ENCODE peak calls at places on chromosomes 6 and 20, in five cellular contexts. U, F, H, V and T are unnamed samples.

GRCh38 chr20:24694157-24694726 is 224.8 kb downstream of the SYNDIG1 start:
- DNase-seq in F (no peak), H (peak), U (no peak), V (no peak), T (no peak)

GRCh38 chr6:168305091-168305749 is 14.4 kb downstream of the DACT2 start:
- DNase-seq in U (no peak), V (no peak), H (peak), F (no peak), T (no peak)

GRCh38 chr6:27837636-27838512 is 74.3 kb downstream of the OR2B2 start:
- DNase-seq in F (peak), V (peak), U (peak), H (peak), T (peak)

GRCh38 chr6:17999430-17999829 is 12.0 kb upstream of the KIF13A start:
- DNase-seq in V (no peak), F (no peak), H (no peak), U (no peak), T (no peak)

GRCh38 chr20:5845686-5846651 is 95.8 kb downstream of the SHLD1 start:
- DNase-seq in V (no peak), F (peak), H (no peak), U (peak), T (no peak)

GRCh38 chr6:90284745-90285481 is 11.7 kb downstream of the BACH2 start:
- DNase-seq in H (no peak), V (no peak), F (peak), U (peak), T (no peak)

GRCh38 chr6:160837146-160837545 is 135.1 kb downstream of the PLG start:
- DNase-seq in F (no peak), H (no peak), V (no peak), U (no peak), T (no peak)

GRCh38 chr20:9838378-9839295 is at the start of gene PAK5:
- DNase-seq in F (peak), H (peak), U (peak), V (peak), T (no peak)

GRCh38 chr20:45872626-45873025 is 8.4 kb upstream of the ZSWIM1 start:
- DNase-seq in U (peak), F (no peak), H (no peak), V (no peak), T (no peak)

GRCh38 chr20:24469116-24470030 is at the start of gene SYNDIG1:
- DNase-seq in V (peak), F (no peak), U (no peak), H (peak), T (no peak)

DNA sequence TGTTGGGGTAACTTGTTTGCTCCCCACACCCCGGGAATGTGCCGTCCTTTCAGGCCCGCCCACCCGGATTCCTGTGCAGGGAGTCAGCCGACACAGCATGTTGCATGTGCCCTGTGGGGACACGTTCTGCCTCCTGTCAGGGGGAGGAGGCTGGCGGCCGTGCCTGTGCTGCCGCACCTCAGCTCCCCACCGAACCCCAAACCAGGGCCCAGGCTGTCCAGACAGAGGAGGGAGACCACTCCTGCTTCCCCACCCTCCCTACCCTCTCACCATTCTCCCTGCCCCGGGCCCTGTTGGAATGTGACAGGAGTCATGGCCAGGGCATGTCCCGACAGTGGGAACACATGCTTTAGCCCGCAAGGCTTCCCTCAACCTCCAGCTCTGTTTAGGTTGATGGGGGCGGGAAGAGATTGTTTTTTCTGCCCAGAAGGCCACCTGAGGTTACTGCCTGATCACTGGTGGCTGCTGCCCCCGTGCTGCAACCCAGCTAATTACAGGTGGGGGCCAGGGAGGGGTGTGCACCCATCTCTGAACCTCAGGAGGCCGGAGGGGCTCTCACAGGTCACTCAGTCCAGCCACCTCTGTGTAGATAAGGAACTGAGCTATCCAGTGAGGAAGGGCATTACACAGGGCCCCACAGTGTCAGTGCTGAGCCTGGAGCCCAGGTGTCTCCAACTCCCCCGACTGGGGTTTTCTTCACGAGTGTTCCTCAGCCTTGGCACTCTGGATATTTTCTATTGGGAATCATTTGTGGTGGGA is 13.6 kb downstream of the LRRC73 start:
- DNase-seq in V (peak), U (peak), H (no peak), F (peak), T (no peak)
- TF ChIP-seq CTCF in V (peak), U (peak), H (no peak), F (peak), T (peak)

GRCh38 chr6:12158686-12159415 is 131.3 kb upstream of the EDN1 start:
- DNase-seq in U (no peak), F (no peak), V (no peak), H (no peak), T (no peak)
- TF ChIP-seq CTCF in U (no peak), F (no peak), V (no peak), H (no peak), T (no peak)

GRCh38 chr6:33843086-33843695 is 39.4 kb upstream of the MLN start:
- DNase-seq in V (no peak), U (no peak), H (peak), F (peak), T (no peak)
- TF ChIP-seq CTCF in V (no peak), U (no peak), H (no peak), F (no peak), T (no peak)

GRCh38 chr20:37398750-37399621 is 53.0 kb downstream of the SRC start:
- DNase-seq in U (no peak), H (no peak), F (no peak), V (no peak), T (no peak)

GRCh38 chr20:37397954-37398749 is 52.2 kb downstream of the SRC start:
- DNase-seq in U (no peak), H (no peak), V (no peak), F (no peak), T (no peak)

GRCh38 chr20:37395921-37396519 is 50.1 kb downstream of the SRC start:
- DNase-seq in U (no peak), V (peak), F (no peak), H (no peak), T (no peak)

GRCh38 chr20:37396520-37397075 is 50.7 kb downstream of the SRC start:
- DNase-seq in V (peak), H (peak), F (no peak), U (no peak), T (no peak)

DNA sequence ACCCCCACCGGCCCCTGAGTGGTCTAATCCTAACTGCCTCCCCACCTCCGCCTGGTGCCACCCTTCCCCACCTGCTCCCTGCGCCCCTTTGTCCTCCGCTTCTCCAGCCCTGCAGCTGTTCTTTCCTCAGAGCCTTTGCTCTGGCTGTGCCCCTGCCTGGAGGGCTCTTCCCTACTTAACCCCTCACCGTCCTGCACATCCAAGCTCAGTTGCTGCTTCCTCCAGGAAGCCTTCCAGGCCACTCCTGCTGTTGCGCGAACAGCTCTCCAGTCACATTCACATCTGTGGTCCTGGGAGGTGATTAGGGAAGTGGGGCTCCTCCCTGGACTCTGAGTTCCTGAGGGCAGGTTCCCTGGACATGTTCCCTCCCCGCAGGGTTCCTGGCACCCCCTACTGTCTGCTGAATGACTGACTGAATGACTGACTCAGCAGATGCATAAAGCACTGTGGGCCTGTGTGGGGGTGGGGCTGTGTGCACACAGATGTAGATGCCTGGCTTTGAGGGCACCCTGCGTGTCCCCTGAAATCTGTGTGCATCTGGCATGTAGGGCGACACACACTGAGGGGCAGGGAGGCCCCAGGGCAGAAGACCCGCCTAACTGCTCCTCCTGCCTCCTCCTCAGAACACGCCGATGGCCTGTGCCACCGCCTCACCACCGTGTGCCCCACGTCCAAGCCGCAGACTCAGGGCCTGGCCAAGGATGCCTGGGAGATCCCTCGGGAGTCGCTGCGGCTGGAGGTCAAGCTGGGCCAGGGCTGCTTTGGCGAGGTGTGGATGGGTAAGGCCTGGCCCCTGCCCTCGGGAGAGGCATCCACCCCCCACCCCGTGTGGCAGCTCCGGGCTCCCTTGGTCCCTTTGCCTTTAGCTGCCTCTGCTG is 51.4 kb downstream of the SRC start:
- DNase-seq in U (no peak), H (no peak), F (no peak), V (no peak), T (no peak)
- TF ChIP-seq CTCF in U (no peak), H (no peak), F (no peak), V (no peak), T (no peak)

GRCh38 chr6:38432479-38432878 is 207.2 kb downstream of the BTBD9 start:
- DNase-seq in F (peak), U (peak), V (no peak), H (no peak), T (no peak)
- TF ChIP-seq CTCF in F (no peak), U (no peak), V (no peak), H (no peak), T (no peak)

GRCh38 chr6:69816569-69816968 is 19.8 kb upstream of the LMBRD1 start:
- DNase-seq in U (no peak), V (peak), F (no peak), H (no peak), T (no peak)
- TF ChIP-seq CTCF in U (no peak), V (no peak), F (no peak), H (no peak), T (no peak)

GRCh38 chr6:44075137-44076015 is 51.9 kb downstream of the MRPL14 start:
- DNase-seq in H (no peak), V (no peak), F (no peak), U (no peak), T (no peak)

GRCh38 chr6:44072959-44073611 is 54.2 kb downstream of the MRPL14 start:
- DNase-seq in F (peak), H (peak), V (peak), U (peak), T (peak)

GRCh38 chr6:44076016-44076365 is 51.3 kb downstream of the MRPL14 start:
- DNase-seq in V (no peak), U (no peak), H (no peak), F (no peak), T (no peak)

GRCh38 chr6:44073612-44074382 is 53.5 kb downstream of the MRPL14 start:
- DNase-seq in U (no peak), H (peak), V (no peak), F (peak), T (no peak)

DNA sequence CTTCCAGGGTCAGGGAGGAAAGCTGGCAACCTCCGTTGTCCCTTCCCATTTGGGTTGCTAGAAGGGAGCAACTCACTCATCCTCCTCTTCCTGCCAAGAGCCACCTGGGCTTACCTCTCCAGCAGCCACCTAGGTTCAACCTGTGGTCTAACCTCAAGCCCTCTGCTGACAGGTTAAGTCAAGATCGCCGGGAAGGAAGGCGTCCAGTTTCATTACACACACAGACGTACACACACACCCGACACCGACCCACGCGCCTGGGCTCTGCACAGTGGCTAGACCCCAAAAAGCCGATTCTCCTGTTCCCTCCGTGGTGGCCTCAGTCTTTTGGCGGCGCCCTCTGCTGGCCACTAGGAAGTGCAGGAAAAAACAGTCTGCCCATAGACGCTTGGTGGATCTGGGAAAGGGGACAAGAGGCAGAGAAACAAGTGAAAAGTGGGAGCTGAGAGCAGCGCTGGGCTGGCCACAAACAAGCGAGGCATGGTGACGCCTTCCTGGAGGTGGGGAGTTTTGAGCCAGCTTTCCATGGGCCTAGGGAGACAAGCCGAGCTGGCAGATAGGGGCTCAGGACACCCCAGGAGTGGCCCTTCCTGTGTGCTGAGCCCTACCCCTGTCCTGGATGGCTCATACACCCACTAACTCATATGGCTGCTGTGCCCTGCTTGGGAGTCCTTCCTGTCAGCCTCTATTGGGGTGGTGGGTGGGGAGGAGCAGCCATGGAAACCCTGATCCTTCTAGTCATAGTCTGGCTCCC is 52.7 kb downstream of the MRPL14 start:
- DNase-seq in V (peak), H (peak), U (peak), F (peak), T (peak)
- TF ChIP-seq CTCF in V (peak), H (peak), U (peak), F (peak), T (peak)